ENCODE peak calls at places on chromosomes 11 and 22, in ten cellular contexts. One of them, this sample, is unnamed.

GRCh38 chr11:104776501-104777170 is 121.6 kb downstream of the CASP12 start:
- DNase-seq in fibroblast of villous mesenchyme: no peak
- DNase-seq in PC-3: peak; percentile 92
- DNase-seq in ovary: no peak
- DNase-seq in fibroblast of mammary gland: no peak
- DNase-seq in left lung: no peak
- DNase-seq in colonic mucosa: no peak
- DNase-seq in cardiac fibroblast: no peak
- DNase-seq in OCI-LY7: no peak
- DNase-seq in SK-N-SH: no peak
- DNase-seq in this sample: no peak

GRCh38 chr11:135069884-135070283 is 657.8 kb upstream of the B3GAT1 start:
- DNase-seq in fibroblast of villous mesenchyme: no peak
- DNase-seq in PC-3: peak; percentile 1
- DNase-seq in ovary: no peak
- DNase-seq in fibroblast of mammary gland: no peak
- DNase-seq in left lung: no peak
- DNase-seq in colonic mucosa: no peak
- DNase-seq in cardiac fibroblast: no peak
- DNase-seq in OCI-LY7: no peak
- DNase-seq in SK-N-SH: no peak
- DNase-seq in this sample: no peak

GRCh38 chr11:76803811-76804600 is 20.9 kb downstream of the TSKU start:
- DNase-seq in fibroblast of villous mesenchyme: no peak
- DNase-seq in PC-3: no peak
- DNase-seq in ovary: no peak
- DNase-seq in fibroblast of mammary gland: peak; percentile 80
- DNase-seq in left lung: no peak
- DNase-seq in colonic mucosa: peak; percentile 16
- DNase-seq in cardiac fibroblast: peak; percentile 42
- DNase-seq in OCI-LY7: no peak
- DNase-seq in SK-N-SH: no peak
- DNase-seq in this sample: peak; percentile 92

GRCh38 chr11:121109916-121110656 is 9.0 kb downstream of the TECTA start:
- DNase-seq in fibroblast of villous mesenchyme: no peak
- DNase-seq in PC-3: no peak
- DNase-seq in ovary: no peak
- DNase-seq in fibroblast of mammary gland: no peak
- DNase-seq in left lung: no peak
- DNase-seq in colonic mucosa: no peak
- DNase-seq in cardiac fibroblast: no peak
- DNase-seq in OCI-LY7: no peak
- DNase-seq in SK-N-SH: peak; percentile 45
- DNase-seq in this sample: no peak

GRCh38 chr11:134139873-134140331 is 71.0 kb downstream of the JAM3 start:
- DNase-seq in fibroblast of villous mesenchyme: peak; percentile 86
- DNase-seq in PC-3: peak; percentile 86
- DNase-seq in ovary: peak; percentile 61
- DNase-seq in fibroblast of mammary gland: peak; percentile 86
- DNase-seq in left lung: no peak
- DNase-seq in colonic mucosa: peak; percentile 61
- DNase-seq in cardiac fibroblast: peak; percentile 91
- DNase-seq in OCI-LY7: peak; percentile 43
- DNase-seq in SK-N-SH: peak; percentile 83
- DNase-seq in this sample: peak; percentile 73

GRCh38 chr11:118236170-118236569 is 11.4 kb upstream of the JAML start:
- DNase-seq in fibroblast of villous mesenchyme: no peak
- DNase-seq in PC-3: no peak
- DNase-seq in ovary: no peak
- DNase-seq in fibroblast of mammary gland: no peak
- DNase-seq in left lung: no peak
- DNase-seq in colonic mucosa: no peak
- DNase-seq in cardiac fibroblast: no peak
- DNase-seq in OCI-LY7: no peak
- DNase-seq in SK-N-SH: no peak
- DNase-seq in this sample: no peak

GRCh38 chr11:115644846-115645245 is 140.6 kb upstream of the CADM1 start:
- DNase-seq in fibroblast of villous mesenchyme: no peak
- DNase-seq in PC-3: no peak
- DNase-seq in ovary: no peak
- DNase-seq in fibroblast of mammary gland: no peak
- DNase-seq in left lung: no peak
- DNase-seq in colonic mucosa: no peak
- DNase-seq in cardiac fibroblast: no peak
- DNase-seq in OCI-LY7: no peak
- DNase-seq in SK-N-SH: no peak
- DNase-seq in this sample: no peak

GRCh38 chr22:36326178-36327161 is 61.3 kb downstream of the MYH9 start:
- DNase-seq in fibroblast of villous mesenchyme: no peak
- DNase-seq in PC-3: no peak
- DNase-seq in ovary: no peak
- DNase-seq in fibroblast of mammary gland: no peak
- DNase-seq in left lung: no peak
- DNase-seq in colonic mucosa: no peak
- DNase-seq in cardiac fibroblast: no peak
- DNase-seq in OCI-LY7: no peak
- DNase-seq in SK-N-SH: no peak
- DNase-seq in this sample: no peak

GRCh38 chr11:2270322-2271076 is at the start of gene ASCL2:
- DNase-seq in fibroblast of villous mesenchyme: no peak
- DNase-seq in PC-3: no peak
- DNase-seq in ovary: no peak
- DNase-seq in fibroblast of mammary gland: no peak
- DNase-seq in left lung: peak; percentile 85
- DNase-seq in colonic mucosa: peak; percentile 33
- DNase-seq in cardiac fibroblast: no peak
- DNase-seq in OCI-LY7: no peak
- DNase-seq in SK-N-SH: peak; percentile 43
- DNase-seq in this sample: peak; percentile 36

GRCh38 chr11:134449713-134450112 is 37.7 kb upstream of the B3GAT1 start:
- DNase-seq in fibroblast of villous mesenchyme: no peak
- DNase-seq in PC-3: no peak
- DNase-seq in ovary: no peak
- DNase-seq in fibroblast of mammary gland: no peak
- DNase-seq in left lung: no peak
- DNase-seq in colonic mucosa: no peak
- DNase-seq in cardiac fibroblast: no peak
- DNase-seq in OCI-LY7: no peak
- DNase-seq in SK-N-SH: no peak
- DNase-seq in this sample: peak; percentile 9

GRCh38 chr11:199004-199581 is 6.2 kb downstream of the SCGB1C1 start:
- DNase-seq in fibroblast of villous mesenchyme: no peak
- DNase-seq in PC-3: no peak
- DNase-seq in ovary: no peak
- DNase-seq in fibroblast of mammary gland: no peak
- DNase-seq in left lung: peak; percentile 71
- DNase-seq in colonic mucosa: peak; percentile 12
- DNase-seq in cardiac fibroblast: no peak
- DNase-seq in OCI-LY7: no peak
- DNase-seq in SK-N-SH: no peak
- DNase-seq in this sample: peak; percentile 3

GRCh38 chr22:16937811-16938210 is 70.2 kb downstream of the GAB4 start:
- DNase-seq in fibroblast of villous mesenchyme: no peak
- DNase-seq in PC-3: no peak
- DNase-seq in ovary: no peak
- DNase-seq in fibroblast of mammary gland: no peak
- DNase-seq in left lung: no peak
- DNase-seq in colonic mucosa: no peak
- DNase-seq in cardiac fibroblast: no peak
- DNase-seq in OCI-LY7: no peak
- DNase-seq in SK-N-SH: no peak
- DNase-seq in this sample: no peak

GRCh38 chr11:45737056-45737455 is 67.9 kb upstream of the SLC35C1 start:
- DNase-seq in fibroblast of villous mesenchyme: peak; percentile 19
- DNase-seq in PC-3: no peak
- DNase-seq in ovary: no peak
- DNase-seq in fibroblast of mammary gland: peak; percentile 36
- DNase-seq in left lung: no peak
- DNase-seq in colonic mucosa: no peak
- DNase-seq in cardiac fibroblast: no peak
- DNase-seq in OCI-LY7: no peak
- DNase-seq in SK-N-SH: no peak
- DNase-seq in this sample: no peak

GRCh38 chr22:42321908-42322561 is 51.6 kb upstream of the TCF20 start:
- DNase-seq in fibroblast of villous mesenchyme: peak; percentile 5
- DNase-seq in PC-3: no peak
- DNase-seq in ovary: no peak
- DNase-seq in fibroblast of mammary gland: peak; percentile 1
- DNase-seq in left lung: no peak
- DNase-seq in colonic mucosa: no peak
- DNase-seq in cardiac fibroblast: peak; percentile 43
- DNase-seq in OCI-LY7: no peak
- DNase-seq in SK-N-SH: no peak
- DNase-seq in this sample: no peak

GRCh38 chr11:77821349-77821851 is 456 bp downstream of the AAMDC start:
- DNase-seq in fibroblast of villous mesenchyme: peak; percentile 52
- DNase-seq in PC-3: peak; percentile 31
- DNase-seq in ovary: peak; percentile 34
- DNase-seq in fibroblast of mammary gland: peak; percentile 39
- DNase-seq in left lung: no peak
- DNase-seq in colonic mucosa: peak; percentile 45
- DNase-seq in cardiac fibroblast: peak; percentile 58
- DNase-seq in OCI-LY7: peak; percentile 16
- DNase-seq in SK-N-SH: peak; percentile 51
- DNase-seq in this sample: peak; percentile 25

GRCh38 chr11:119758291-119758690 is 29.3 kb upstream of the NECTIN1 start:
- DNase-seq in fibroblast of villous mesenchyme: peak; percentile 38
- DNase-seq in PC-3: no peak
- DNase-seq in ovary: no peak
- DNase-seq in fibroblast of mammary gland: peak; percentile 70
- DNase-seq in left lung: no peak
- DNase-seq in colonic mucosa: no peak
- DNase-seq in cardiac fibroblast: no peak
- DNase-seq in OCI-LY7: no peak
- DNase-seq in SK-N-SH: no peak
- DNase-seq in this sample: no peak

GRCh38 chr11:113729456-113729855 is 23.3 kb upstream of the TMPRSS5 start:
- DNase-seq in fibroblast of villous mesenchyme: no peak
- DNase-seq in PC-3: no peak
- DNase-seq in ovary: no peak
- DNase-seq in fibroblast of mammary gland: peak; percentile 17
- DNase-seq in left lung: no peak
- DNase-seq in colonic mucosa: no peak
- DNase-seq in cardiac fibroblast: no peak
- DNase-seq in OCI-LY7: no peak
- DNase-seq in SK-N-SH: no peak
- DNase-seq in this sample: no peak

GRCh38 chr11:16774920-16775603 is 36.6 kb downstream of the C11orf58 start:
- DNase-seq in fibroblast of villous mesenchyme: no peak
- DNase-seq in PC-3: no peak
- DNase-seq in ovary: no peak
- DNase-seq in fibroblast of mammary gland: no peak
- DNase-seq in left lung: no peak
- DNase-seq in colonic mucosa: no peak
- DNase-seq in cardiac fibroblast: no peak
- DNase-seq in OCI-LY7: no peak
- DNase-seq in SK-N-SH: no peak
- DNase-seq in this sample: no peak

GRCh38 chr11:8688414-8689362 is 6.1 kb downstream of the RPL27A start:
- DNase-seq in fibroblast of villous mesenchyme: peak; percentile 97
- DNase-seq in PC-3: peak; percentile 97
- DNase-seq in ovary: peak; percentile 94
- DNase-seq in fibroblast of mammary gland: peak; percentile 95
- DNase-seq in left lung: peak; percentile 99
- DNase-seq in colonic mucosa: peak; percentile 96
- DNase-seq in cardiac fibroblast: peak; percentile 97
- DNase-seq in OCI-LY7: peak; percentile 98
- DNase-seq in SK-N-SH: peak; percentile 95
- DNase-seq in this sample: peak; percentile 91
- TF ChIP-seq CTCF in fibroblast of villous mesenchyme: no peak
- TF ChIP-seq CTCF in PC-3: peak; percentile 42
- TF ChIP-seq CTCF in ovary: no peak
- TF ChIP-seq CTCF in fibroblast of mammary gland: no peak
- TF ChIP-seq CTCF in left lung: no peak
- TF ChIP-seq CTCF in colonic mucosa: no peak
- TF ChIP-seq CTCF in cardiac fibroblast: peak; percentile 15
- TF ChIP-seq CTCF in OCI-LY7: peak; percentile 42
- TF ChIP-seq CTCF in SK-N-SH: peak; percentile 36
- TF ChIP-seq CTCF in this sample: no peak

GRCh38 chr11:69704508-69705245 is 855 bp upstream of the FGF19 start:
- DNase-seq in fibroblast of villous mesenchyme: no peak
- DNase-seq in PC-3: peak; percentile 49
- DNase-seq in ovary: no peak
- DNase-seq in fibroblast of mammary gland: no peak
- DNase-seq in left lung: no peak
- DNase-seq in colonic mucosa: no peak
- DNase-seq in cardiac fibroblast: peak; percentile 16
- DNase-seq in OCI-LY7: no peak
- DNase-seq in SK-N-SH: peak; percentile 91
- DNase-seq in this sample: peak; percentile 34
- TF ChIP-seq CTCF in fibroblast of villous mesenchyme: peak; percentile 53
- TF ChIP-seq CTCF in PC-3: peak; percentile 80
- TF ChIP-seq CTCF in ovary: no peak
- TF ChIP-seq CTCF in fibroblast of mammary gland: no peak
- TF ChIP-seq CTCF in left lung: peak; percentile 20
- TF ChIP-seq CTCF in colonic mucosa: peak; percentile 35
- TF ChIP-seq CTCF in cardiac fibroblast: peak; percentile 37
- TF ChIP-seq CTCF in OCI-LY7: no peak
- TF ChIP-seq CTCF in SK-N-SH: peak; percentile 68
- TF ChIP-seq CTCF in this sample: peak; percentile 81

DNA sequence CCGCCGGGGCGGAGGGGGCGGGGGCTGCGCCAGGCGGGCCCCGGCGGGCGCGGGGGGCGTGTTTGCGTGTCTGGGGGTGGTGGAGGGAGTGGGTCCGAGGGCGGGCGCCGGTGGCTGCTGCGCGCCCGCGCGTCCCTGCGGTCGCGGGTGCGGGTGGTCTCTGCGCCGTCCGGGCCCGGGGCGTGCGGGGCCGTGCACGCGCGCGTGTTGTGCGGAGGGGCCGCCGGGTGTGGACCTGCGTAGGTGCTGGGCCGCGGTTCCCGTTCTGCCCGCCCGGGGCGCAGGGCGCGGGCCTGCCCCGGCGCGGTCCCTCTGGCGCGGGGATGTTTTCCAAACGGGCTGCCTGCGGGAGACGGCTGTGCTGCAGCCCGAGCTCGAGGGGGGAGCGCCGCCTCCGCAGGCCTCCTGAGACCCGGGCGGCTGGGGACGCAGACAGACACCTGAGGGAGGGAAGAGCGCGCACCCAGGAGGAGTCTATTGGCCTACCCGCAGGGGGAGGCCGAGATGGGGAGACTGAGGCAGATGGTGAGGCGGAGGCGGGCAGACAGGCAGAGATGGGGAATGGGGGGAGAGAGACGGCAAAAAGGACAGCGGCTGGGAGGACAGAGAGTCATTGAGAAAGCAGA is 442 bp downstream of the PELI3 start:
- DNase-seq in fibroblast of villous mesenchyme: peak; percentile 18
- DNase-seq in PC-3: peak; percentile 43
- DNase-seq in ovary: no peak
- DNase-seq in fibroblast of mammary gland: no peak
- DNase-seq in left lung: peak; percentile 87
- DNase-seq in colonic mucosa: peak; percentile 30
- DNase-seq in cardiac fibroblast: peak; percentile 41
- DNase-seq in OCI-LY7: no peak
- DNase-seq in SK-N-SH: no peak
- DNase-seq in this sample: peak; percentile 44
- TF ChIP-seq CTCF in fibroblast of villous mesenchyme: peak; percentile 32
- TF ChIP-seq CTCF in PC-3: peak; percentile 30
- TF ChIP-seq CTCF in ovary: no peak
- TF ChIP-seq CTCF in fibroblast of mammary gland: no peak
- TF ChIP-seq CTCF in left lung: no peak
- TF ChIP-seq CTCF in colonic mucosa: no peak
- TF ChIP-seq CTCF in cardiac fibroblast: peak; percentile 9
- TF ChIP-seq CTCF in OCI-LY7: peak; percentile 27
- TF ChIP-seq CTCF in SK-N-SH: peak; percentile 24
- TF ChIP-seq CTCF in this sample: peak; percentile 69

GRCh38 chr22:46331496-46331895 is 4.0 kb upstream of the TRMU start:
- DNase-seq in fibroblast of villous mesenchyme: no peak
- DNase-seq in PC-3: no peak
- DNase-seq in ovary: no peak
- DNase-seq in fibroblast of mammary gland: no peak
- DNase-seq in left lung: peak; percentile 50
- DNase-seq in colonic mucosa: no peak
- DNase-seq in cardiac fibroblast: no peak
- DNase-seq in OCI-LY7: no peak
- DNase-seq in SK-N-SH: no peak
- DNase-seq in this sample: no peak
- TF ChIP-seq CTCF in fibroblast of villous mesenchyme: no peak
- TF ChIP-seq CTCF in PC-3: no peak
- TF ChIP-seq CTCF in ovary: no peak
- TF ChIP-seq CTCF in fibroblast of mammary gland: no peak
- TF ChIP-seq CTCF in left lung: no peak
- TF ChIP-seq CTCF in colonic mucosa: no peak
- TF ChIP-seq CTCF in cardiac fibroblast: no peak
- TF ChIP-seq CTCF in OCI-LY7: no peak
- TF ChIP-seq CTCF in SK-N-SH: no peak
- TF ChIP-seq CTCF in this sample: no peak

This sample was measured in activated CD8-positive, alpha-beta T cell treated with anti-CD3 and anti-CD28 coated beads for 36 hours.